ENCODE peak calls at places on chromosome 6, in four cellular contexts. Z is uterus, O is lower lobe of right lung, J is A549. B is an unnamed sample.
A peak's percentile ranks its signal among the peaks of the same experiment; 100 is the strongest.

GRCh38 chr6:137105375-137105774 is 60.6 kb upstream of the IL20RA start:
- DNase-seq in Z (no peak), O (no peak), J (no peak), B (no peak)

GRCh38 chr6:81977488-81977887 is 225.0 kb upstream of the TENT5A start:
- DNase-seq in Z (no peak), O (no peak), J (no peak), B (no peak)

GRCh38 chr6:109458774-109459531 is 3.4 kb upstream of the MICAL1 start:
- DNase-seq in Z (no peak), O (no peak), J (no peak), B (no peak)

GRCh38 chr6:145841668-145842067 is 27.1 kb upstream of the FBXO30 start:
- DNase-seq in Z (no peak), O (no peak), J (no peak), B (no peak)

GRCh38 chr6:51892750-51893149 is 194.7 kb downstream of the PKHD1 start:
- DNase-seq in Z (no peak), O (no peak), J (no peak), B (no peak)

GRCh38 chr6:142187209-142187608 is 40.1 kb downstream of the VTA1 start:
- DNase-seq in Z (no peak), O (no peak), J (peak; percentile 24), B (peak; percentile 27)

GRCh38 chr6:3593161-3593560 is 136.3 kb upstream of the SLC22A23 start:
- DNase-seq in Z (no peak), O (no peak), J (no peak), B (no peak)

GRCh38 chr6:134381926-134382325 is 64.0 kb upstream of the SGK1 start:
- DNase-seq in Z (no peak), O (no peak), J (no peak), B (no peak)

GRCh38 chr6:1088441-1089001 is 223.4 kb upstream of the FOXQ1 start:
- DNase-seq in Z (no peak), O (no peak), J (no peak), B (no peak)

GRCh38 chr6:33784787-33785186 is 4.1 kb downstream of the LEMD2 start:
- DNase-seq in Z (no peak), O (no peak), J (no peak), B (no peak)

GRCh38 chr6:160055378-160055777 is 66.2 kb upstream of the SLC22A1 start:
- DNase-seq in Z (no peak), O (peak; percentile 64), J (no peak), B (no peak)

GRCh38 chr6:130434174-130434873 is 68.5 kb downstream of the TMEM200A start:
- DNase-seq in Z (no peak), O (no peak), J (no peak), B (no peak)

GRCh38 chr6:159089909-159090308 is 45.1 kb upstream of the TAGAP start:
- DNase-seq in Z (no peak), O (no peak), J (no peak), B (no peak)

GRCh38 chr6:139648430-139649000 is 274.1 kb upstream of the CITED2 start:
- DNase-seq in Z (no peak), O (no peak), J (no peak), B (no peak)

GRCh38 chr6:99282479-99283062 is 66.9 kb downstream of the FAXC start:
- DNase-seq in Z (no peak), O (no peak), J (peak; percentile 10), B (no peak)

GRCh38 chr6:72712921-72713320 is 91.1 kb downstream of the KCNQ5 start:
- DNase-seq in Z (no peak), O (no peak), J (no peak), B (no peak)

GRCh38 chr6:36204068-36204753 is 7.7 kb downstream of the BRPF3 start:
- DNase-seq in Z (no peak), O (no peak), J (no peak), B (no peak)

GRCh38 chr6:3915076-3915791 is 66.1 kb downstream of the FAM50B start:
- DNase-seq in Z (no peak), O (no peak), J (no peak), B (no peak)

GRCh38 chr6:37919417-37920157 is 100.1 kb downstream of the ZFAND3 start:
- DNase-seq in Z (no peak), O (no peak), J (no peak), B (no peak)

GRCh38 chr6:157148391-157149323 is 174.7 kb downstream of the TMEM242 start:
- DNase-seq in Z (peak; percentile 43), O (no peak), J (peak; percentile 82), B (peak; percentile 62)

GRCh38 chr6:21808551-21809181 is 215.1 kb downstream of the SOX4 start:
- DNase-seq in Z (peak; percentile 59), O (no peak), J (no peak), B (no peak)

GRCh38 chr6:103826209-103826608 is 1033.5 kb downstream of the HACE1 start:
- DNase-seq in Z (no peak), O (no peak), J (no peak), B (no peak)

GRCh38 chr6:72522735-72523141 is 99.1 kb upstream of the KCNQ5 start:
- DNase-seq in Z (no peak), O (no peak), J (peak; percentile 14), B (no peak)

GRCh38 chr6:81552644-81553043 is 199.8 kb downstream of the TENT5A start:
- DNase-seq in Z (no peak), O (no peak), J (no peak), B (no peak)

GRCh38 chr6:17476506-17476905 is 83.1 kb downstream of the CAP2 start:
- DNase-seq in Z (no peak), O (no peak), J (no peak), B (no peak)

GRCh38 chr6:17054647-17055046 is 47.2 kb upstream of the STMND1 start:
- DNase-seq in Z (no peak), O (no peak), J (no peak), B (no peak)

GRCh38 chr6:161583561-161583960 is 309.7 kb upstream of the AGPAT4 start:
- DNase-seq in Z (no peak), O (no peak), J (no peak), B (no peak)

GRCh38 chr6:42021847-42022754 is 28.2 kb upstream of the TAF8 start:
- DNase-seq in Z (no peak), O (no peak), J (no peak), B (no peak)

GRCh38 chr6:21999012-21999528 is 297.8 kb downstream of the PRL start:
- DNase-seq in Z (no peak), O (no peak), J (no peak), B (no peak)

GRCh38 chr6:46437671-46438221 is 53.5 kb downstream of the RCAN2 start:
- DNase-seq in Z (no peak), O (no peak), J (no peak), B (no peak)

GRCh38 chr6:138278326-138278725 is 60.0 kb upstream of the PBOV1 start:
- DNase-seq in Z (no peak), O (no peak), J (peak; percentile 28), B (no peak)

GRCh38 chr6:19472850-19473249 is 364.3 kb upstream of the ID4 start:
- DNase-seq in Z (no peak), O (no peak), J (no peak), B (no peak)

GRCh38 chr6:33116881-33117711 is 41.3 kb downstream of the HLA-DPB1 start:
- DNase-seq in Z (no peak), O (no peak), J (no peak), B (no peak)

GRCh38 chr6:38239719-38240451 is 399.8 kb downstream of the BTBD9 start:
- DNase-seq in Z (no peak), O (no peak), J (peak; percentile 7), B (no peak)

GRCh38 chr6:14487625-14488024 is 370.1 kb downstream of the CD83 start:
- DNase-seq in Z (no peak), O (no peak), J (no peak), B (no peak)

GRCh38 chr6:167576050-167576741 is 250.5 kb upstream of the AFDN start:
- DNase-seq in Z (no peak), O (no peak), J (no peak), B (no peak)

GRCh38 chr6:144134737-144135136 is 15.6 kb upstream of the STX11 start:
- DNase-seq in Z (no peak), O (no peak), J (no peak), B (no peak)

DNA sequence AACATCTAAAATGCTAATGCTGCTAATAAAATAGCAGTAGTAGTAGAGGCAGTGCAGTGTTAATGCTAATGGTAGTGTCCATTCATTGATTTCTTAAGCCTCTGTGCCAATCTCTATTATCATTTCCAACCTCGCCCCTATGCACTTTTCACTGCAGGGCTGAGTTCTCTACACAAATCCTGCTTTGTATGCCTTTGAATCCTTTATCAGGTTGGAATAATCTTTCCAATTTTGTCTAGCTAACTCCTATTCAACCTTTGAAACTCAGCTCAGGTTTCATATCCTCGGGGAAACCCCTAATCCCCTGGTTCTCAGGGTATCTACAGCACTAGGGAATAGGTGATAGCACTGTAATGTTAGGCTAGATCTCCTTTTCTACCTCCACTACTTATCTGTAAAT is 284.0 kb upstream of the RUNX2 start:
- DNase-seq in Z (no peak), O (no peak), J (no peak), B (no peak)
- H3K27ac ChIP-seq in Z (no peak overlapping the region), O (no peak overlapping the region), J (no peak overlapping the region), B (no peak overlapping the region)

GRCh38 chr6:149268146-149268545 is 49.4 kb upstream of the TAB2 start:
- DNase-seq in Z (no peak), O (no peak), J (no peak), B (no peak)
- TF ChIP-seq CTCF in Z (no peak), O (no peak), J (no peak), B (no peak)

DNA sequence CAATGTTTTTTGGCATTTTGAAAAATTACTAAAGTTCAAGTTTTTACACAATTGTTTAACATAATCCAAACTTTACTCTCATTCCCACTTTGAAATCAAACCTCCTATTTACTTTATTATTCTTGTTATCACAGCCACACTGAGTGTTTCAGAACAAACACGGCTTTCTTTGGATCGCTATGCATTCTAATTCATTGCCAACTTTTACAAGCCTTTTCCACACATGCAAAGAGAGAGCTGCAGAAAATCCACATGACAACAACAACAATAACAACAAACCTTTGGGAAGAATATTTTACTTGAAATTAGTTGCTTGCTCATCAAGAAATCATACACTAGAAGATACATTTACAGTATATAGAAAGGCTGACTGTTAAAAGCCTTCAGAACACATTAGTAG is 49.2 kb upstream of the TMEM30A start:
- DNase-seq in Z (no peak), O (no peak), J (no peak), B (no peak)
- H3K4me3 ChIP-seq in Z (no peak overlapping the region), O (no peak overlapping the region), J (no peak overlapping the region), B (no peak overlapping the region)

GRCh38 chr6:55983861-55984260 is 108.5 kb upstream of the BMP5 start:
- DNase-seq in Z (no peak), O (no peak), J (no peak), B (no peak)

GRCh38 chr6:55980627-55981211 is 105.3 kb upstream of the BMP5 start:
- DNase-seq in Z (peak; percentile 29), O (no peak), J (peak; percentile 25), B (no peak)

GRCh38 chr6:55985309-55985708 is 109.9 kb upstream of the BMP5 start:
- DNase-seq in Z (no peak), O (no peak), J (no peak), B (no peak)
- H3K27ac ChIP-seq in Z (no peak overlapping the region), O (no peak overlapping the region), J (no peak overlapping the region), B (no peak overlapping the region)